ENCODE peak calls at places on chromosomes 2 and 18, in seven cellular contexts. One of them, this sample, is unnamed.
A peak's percentile ranks its signal among the peaks of the same experiment; 100 is the strongest.

GRCh38 chr2:214899751-214900150 is 90.3 kb upstream of the BARD1 start:
- DNase-seq in stomach: no peak
- DNase-seq in uterus: no peak
- DNase-seq in H1: no peak
- DNase-seq in left ventricle myocardium inferior: no peak
- DNase-seq in Calu3: no peak
- DNase-seq in cardiac fibroblast: no peak
- DNase-seq in this sample: no peak

GRCh38 chr2:64837925-64838641 is 151.1 kb upstream of the SLC1A4 start:
- DNase-seq in stomach: no peak
- DNase-seq in uterus: no peak
- DNase-seq in H1: no peak
- DNase-seq in left ventricle myocardium inferior: peak; percentile 22
- DNase-seq in Calu3: peak; percentile 62
- DNase-seq in cardiac fibroblast: peak; percentile 44
- DNase-seq in this sample: no peak

GRCh38 chr18:3665780-3666525 is 216.0 kb downstream of the TGIF1 start:
- DNase-seq in stomach: peak; percentile 86
- DNase-seq in uterus: peak; percentile 83
- DNase-seq in H1: peak; percentile 86
- DNase-seq in left ventricle myocardium inferior: peak; percentile 75
- DNase-seq in Calu3: peak; percentile 88
- DNase-seq in cardiac fibroblast: peak; percentile 94
- DNase-seq in this sample: peak; percentile 57

GRCh38 chr2:48205137-48205798 is 299.0 kb upstream of the FBXO11 start:
- DNase-seq in stomach: no peak
- DNase-seq in uterus: no peak
- DNase-seq in H1: no peak
- DNase-seq in left ventricle myocardium inferior: no peak
- DNase-seq in Calu3: no peak
- DNase-seq in cardiac fibroblast: peak; percentile 33
- DNase-seq in this sample: no peak

GRCh38 chr2:240149943-240150784 is 9.7 kb upstream of the OTOS start:
- DNase-seq in stomach: peak; percentile 32
- DNase-seq in uterus: no peak
- DNase-seq in H1: peak; percentile 87
- DNase-seq in left ventricle myocardium inferior: no peak
- DNase-seq in Calu3: peak; percentile 64
- DNase-seq in cardiac fibroblast: peak; percentile 45
- DNase-seq in this sample: no peak

GRCh38 chr18:58762781-58763171 is 91.5 kb downstream of the MALT1 start:
- DNase-seq in stomach: no peak
- DNase-seq in uterus: no peak
- DNase-seq in H1: no peak
- DNase-seq in left ventricle myocardium inferior: no peak
- DNase-seq in Calu3: no peak
- DNase-seq in cardiac fibroblast: no peak
- DNase-seq in this sample: no peak

GRCh38 chr2:158317642-158318041 is 138.9 kb downstream of the CCDC148 start:
- DNase-seq in stomach: no peak
- DNase-seq in uterus: no peak
- DNase-seq in H1: no peak
- DNase-seq in left ventricle myocardium inferior: no peak
- DNase-seq in Calu3: no peak
- DNase-seq in cardiac fibroblast: no peak
- DNase-seq in this sample: no peak

GRCh38 chr2:104406273-104406726 is 447.6 kb upstream of the POU3F3 start:
- DNase-seq in stomach: no peak
- DNase-seq in uterus: no peak
- DNase-seq in H1: no peak
- DNase-seq in left ventricle myocardium inferior: no peak
- DNase-seq in Calu3: no peak
- DNase-seq in cardiac fibroblast: no peak
- DNase-seq in this sample: no peak

GRCh38 chr18:12416108-12416729 is 8.5 kb downstream of the PRELID3A start:
- DNase-seq in stomach: no peak
- DNase-seq in uterus: no peak
- DNase-seq in H1: no peak
- DNase-seq in left ventricle myocardium inferior: no peak
- DNase-seq in Calu3: no peak
- DNase-seq in cardiac fibroblast: no peak
- DNase-seq in this sample: no peak

GRCh38 chr2:239517686-239518085 is 116.9 kb upstream of the HDAC4 start:
- DNase-seq in stomach: no peak
- DNase-seq in uterus: no peak
- DNase-seq in H1: no peak
- DNase-seq in left ventricle myocardium inferior: no peak
- DNase-seq in Calu3: no peak
- DNase-seq in cardiac fibroblast: no peak
- DNase-seq in this sample: no peak

DNA sequence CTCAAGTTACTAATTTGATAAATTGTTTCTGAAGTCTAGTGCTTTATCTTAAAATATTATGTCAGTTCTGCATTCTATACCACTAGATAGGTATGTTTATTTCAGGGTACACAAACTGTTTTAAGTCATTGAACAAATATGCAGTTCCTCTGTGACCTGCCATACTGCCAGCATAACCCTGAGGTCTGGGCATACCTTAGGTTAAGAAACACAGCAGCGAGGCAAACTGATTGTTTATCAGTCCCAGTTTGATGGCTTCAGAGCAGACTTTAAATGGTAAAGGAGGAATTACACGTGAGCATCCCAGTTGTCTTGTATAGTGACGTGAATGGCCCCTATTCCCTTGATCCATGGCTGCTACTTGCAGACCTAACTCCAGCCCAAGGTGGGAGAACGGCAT is 186.4 kb upstream of the LRRTM1 start:
- DNase-seq in stomach: no peak
- DNase-seq in uterus: no peak
- DNase-seq in H1: no peak
- DNase-seq in left ventricle myocardium inferior: no peak
- DNase-seq in Calu3: no peak
- DNase-seq in cardiac fibroblast: no peak
- DNase-seq in this sample: no peak
- TF ChIP-seq CTCF in stomach: no peak
- TF ChIP-seq CTCF in uterus: no peak
- TF ChIP-seq CTCF in H1: no peak
- TF ChIP-seq CTCF in left ventricle myocardium inferior: no peak
- TF ChIP-seq CTCF in Calu3: no peak
- TF ChIP-seq CTCF in cardiac fibroblast: no peak
- TF ChIP-seq CTCF in this sample: no peak

GRCh38 chr2:96526615-96527014 is 9.9 kb upstream of the ARID5A start:
- DNase-seq in stomach: no peak
- DNase-seq in uterus: no peak
- DNase-seq in H1: no peak
- DNase-seq in left ventricle myocardium inferior: no peak
- DNase-seq in Calu3: no peak
- DNase-seq in cardiac fibroblast: no peak
- DNase-seq in this sample: no peak

GRCh38 chr2:96528680-96529375 is 7.7 kb upstream of the ARID5A start:
- DNase-seq in stomach: no peak
- DNase-seq in uterus: peak; percentile 50
- DNase-seq in H1: no peak
- DNase-seq in left ventricle myocardium inferior: no peak
- DNase-seq in Calu3: no peak
- DNase-seq in cardiac fibroblast: peak; percentile 70
- DNase-seq in this sample: no peak

GRCh38 chr2:96526101-96526591 is 10.4 kb upstream of the ARID5A start:
- DNase-seq in stomach: no peak
- DNase-seq in uterus: no peak
- DNase-seq in H1: no peak
- DNase-seq in left ventricle myocardium inferior: no peak
- DNase-seq in Calu3: no peak
- DNase-seq in cardiac fibroblast: no peak
- DNase-seq in this sample: no peak

GRCh38 chr2:96527990-96528679 is 8.4 kb upstream of the ARID5A start:
- DNase-seq in stomach: no peak
- DNase-seq in uterus: peak; percentile 78
- DNase-seq in H1: no peak
- DNase-seq in left ventricle myocardium inferior: peak; percentile 57
- DNase-seq in Calu3: no peak
- DNase-seq in cardiac fibroblast: peak; percentile 83
- DNase-seq in this sample: no peak

GRCh38 chr2:96527052-96527964 is 9.2 kb upstream of the ARID5A start:
- DNase-seq in stomach: no peak
- DNase-seq in uterus: peak; percentile 71
- DNase-seq in H1: peak; percentile 75
- DNase-seq in left ventricle myocardium inferior: no peak
- DNase-seq in Calu3: no peak
- DNase-seq in cardiac fibroblast: peak; percentile 56
- DNase-seq in this sample: no peak
- TF ChIP-seq CTCF in stomach: no peak
- TF ChIP-seq CTCF in uterus: peak; percentile 56
- TF ChIP-seq CTCF in H1: no peak
- TF ChIP-seq CTCF in left ventricle myocardium inferior: peak; percentile 51
- TF ChIP-seq CTCF in Calu3: no peak
- TF ChIP-seq CTCF in cardiac fibroblast: peak; percentile 38
- TF ChIP-seq CTCF in this sample: no peak

GRCh38 chr2:218892693-218893348 is 12.2 kb downstream of the WNT10A start:
- DNase-seq in stomach: peak; percentile 81
- DNase-seq in uterus: no peak
- DNase-seq in H1: peak; percentile 82
- DNase-seq in left ventricle myocardium inferior: peak; percentile 62
- DNase-seq in Calu3: peak; percentile 86
- DNase-seq in cardiac fibroblast: peak; percentile 43
- DNase-seq in this sample: no peak
- TF ChIP-seq CTCF in stomach: peak; percentile 29
- TF ChIP-seq CTCF in uterus: no peak
- TF ChIP-seq CTCF in H1: no peak
- TF ChIP-seq CTCF in left ventricle myocardium inferior: peak; percentile 38
- TF ChIP-seq CTCF in Calu3: peak; percentile 67
- TF ChIP-seq CTCF in cardiac fibroblast: peak; percentile 27
- TF ChIP-seq CTCF in this sample: no peak

DNA sequence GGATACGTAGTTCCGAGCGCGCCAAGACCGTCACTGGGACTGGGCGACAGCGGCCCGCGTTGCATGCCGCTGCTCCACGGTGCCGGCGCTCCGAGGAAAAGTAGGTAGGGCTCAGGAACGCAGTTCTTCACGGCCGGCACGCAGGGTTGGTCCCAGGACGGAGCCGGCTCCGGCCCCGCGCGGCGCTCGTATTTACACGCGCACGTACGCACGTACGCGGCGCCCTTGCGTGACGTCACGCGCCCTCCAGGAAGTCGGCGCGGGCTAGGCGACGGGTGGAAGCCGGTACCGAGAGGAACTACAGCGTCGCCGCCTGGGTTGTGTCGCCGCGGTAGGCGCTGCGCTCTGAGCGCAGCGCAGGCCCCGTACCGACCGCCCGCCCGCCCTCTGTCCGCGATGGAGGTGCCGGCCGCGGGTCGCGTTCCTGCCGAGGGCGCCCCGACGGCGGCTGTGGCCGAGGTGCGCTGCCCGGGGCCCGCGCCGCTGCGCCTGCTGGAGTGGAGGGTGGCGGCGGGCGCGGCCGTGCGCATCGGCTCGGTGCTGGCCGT is at the start of gene CTDP1:
- DNase-seq in stomach: peak; percentile 96
- DNase-seq in uterus: peak; percentile 87
- DNase-seq in H1: peak; percentile 93
- DNase-seq in left ventricle myocardium inferior: peak; percentile 91
- DNase-seq in Calu3: peak; percentile 79
- DNase-seq in cardiac fibroblast: peak; percentile 95
- DNase-seq in this sample: peak; percentile 83
- TF ChIP-seq CTCF in stomach: no peak
- TF ChIP-seq CTCF in uterus: no peak
- TF ChIP-seq CTCF in H1: no peak
- TF ChIP-seq CTCF in left ventricle myocardium inferior: no peak
- TF ChIP-seq CTCF in Calu3: no peak
- TF ChIP-seq CTCF in cardiac fibroblast: no peak
- TF ChIP-seq CTCF in this sample: no peak

DNA sequence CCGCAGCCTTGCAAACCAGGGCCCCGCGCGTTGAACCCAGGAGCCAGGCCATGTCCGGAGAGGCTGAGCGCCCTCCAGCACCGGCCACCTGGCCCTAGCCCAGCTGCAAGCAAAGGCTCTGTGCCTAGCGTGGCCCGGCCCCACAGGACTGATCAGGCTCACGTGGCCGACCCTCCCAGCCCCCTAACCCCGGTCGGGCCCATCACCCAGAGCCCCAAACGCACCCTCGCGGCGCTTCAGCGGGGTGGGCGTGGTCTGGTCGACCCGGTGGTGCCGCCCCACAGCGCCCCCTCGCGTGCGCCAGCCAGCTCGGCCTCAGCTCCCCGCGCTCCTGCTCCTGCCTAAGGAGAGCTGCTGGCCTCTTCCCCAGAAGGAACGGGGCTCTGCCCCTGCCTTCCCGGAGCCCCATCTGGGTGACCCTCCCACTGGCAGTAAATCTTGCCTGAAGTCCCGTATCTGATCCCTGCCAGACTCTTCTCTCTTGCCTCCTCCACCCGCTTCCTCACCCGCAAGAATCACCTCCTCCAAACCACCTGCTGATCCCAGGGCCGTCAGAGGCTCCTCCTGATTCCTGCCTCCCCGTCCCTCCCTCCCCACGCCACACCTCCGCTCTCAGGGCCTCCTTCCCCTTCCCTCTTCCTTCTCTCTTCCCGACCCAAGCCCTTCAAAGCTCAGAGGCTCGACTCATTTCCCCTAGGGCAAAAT is 12.3 kb upstream of the TEX51 start:
- DNase-seq in stomach: no peak
- DNase-seq in uterus: peak; percentile 67
- DNase-seq in H1: peak; percentile 96
- DNase-seq in left ventricle myocardium inferior: peak; percentile 56
- DNase-seq in Calu3: no peak
- DNase-seq in cardiac fibroblast: peak; percentile 56
- DNase-seq in this sample: no peak
- TF ChIP-seq CTCF in stomach: no peak
- TF ChIP-seq CTCF in uterus: peak; percentile 77
- TF ChIP-seq CTCF in H1: peak; percentile 94
- TF ChIP-seq CTCF in left ventricle myocardium inferior: peak; percentile 71
- TF ChIP-seq CTCF in Calu3: no peak
- TF ChIP-seq CTCF in cardiac fibroblast: peak; percentile 35
- TF ChIP-seq CTCF in this sample: peak; percentile 28

DNA sequence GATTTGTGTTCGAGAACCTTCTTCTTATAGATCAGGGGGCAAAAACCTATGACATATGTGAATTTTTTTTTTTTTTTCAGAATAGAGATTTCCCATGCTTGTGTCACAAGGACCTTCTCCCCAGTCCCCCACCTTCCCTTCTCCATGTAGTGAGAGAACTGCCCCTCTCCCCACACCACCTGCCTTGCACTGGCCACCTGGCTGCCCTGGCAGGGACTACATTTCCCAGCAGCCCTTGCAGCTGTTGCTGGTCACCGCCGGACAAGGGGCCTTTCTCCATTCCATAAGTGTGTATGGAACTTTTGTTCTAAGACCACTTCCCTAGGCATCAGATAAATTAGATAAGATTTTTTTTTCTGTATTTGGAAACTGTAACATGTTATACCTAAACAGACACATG is 22.2 kb downstream of the MBP start:
- DNase-seq in stomach: no peak
- DNase-seq in uterus: peak; percentile 13
- DNase-seq in H1: peak; percentile 45
- DNase-seq in left ventricle myocardium inferior: no peak
- DNase-seq in Calu3: no peak
- DNase-seq in cardiac fibroblast: no peak
- DNase-seq in this sample: no peak
- TF ChIP-seq CTCF in stomach: no peak
- TF ChIP-seq CTCF in uterus: no peak
- TF ChIP-seq CTCF in H1: no peak
- TF ChIP-seq CTCF in left ventricle myocardium inferior: peak; percentile 29
- TF ChIP-seq CTCF in Calu3: peak; percentile 57
- TF ChIP-seq CTCF in cardiac fibroblast: peak; percentile 16
- TF ChIP-seq CTCF in this sample: no peak

GRCh38 chr2:191713837-191714236 is 35.9 kb downstream of the NABP1 start:
- DNase-seq in stomach: no peak
- DNase-seq in uterus: no peak
- DNase-seq in H1: no peak
- DNase-seq in left ventricle myocardium inferior: no peak
- DNase-seq in Calu3: peak; percentile 48
- DNase-seq in cardiac fibroblast: no peak
- DNase-seq in this sample: no peak
- TF ChIP-seq CTCF in stomach: no peak
- TF ChIP-seq CTCF in uterus: no peak
- TF ChIP-seq CTCF in H1: peak; percentile 64
- TF ChIP-seq CTCF in left ventricle myocardium inferior: no peak
- TF ChIP-seq CTCF in Calu3: peak; percentile 46
- TF ChIP-seq CTCF in cardiac fibroblast: no peak
- TF ChIP-seq CTCF in this sample: no peak